ENCODE peak calls at places on chromosomes 12 and 14, in six cellular contexts. P, U, E, F, H and W are unnamed samples.

GRCh38 chr12:107734139-107734538 is 26.8 kb downstream of the PRDM4 start:
- DNase-seq in F (no peak), E (no peak), H (no peak), U (no peak), P (no peak), W (no peak)

GRCh38 chr12:45183263-45183662 is 32.6 kb upstream of the ANO6 start:
- DNase-seq in F (peak), P (no peak), H (no peak), E (no peak), U (no peak), W (no peak)

GRCh38 chr14:68709007-68709406 is 83.9 kb downstream of the ZFP36L1 start:
- DNase-seq in U (no peak), H (no peak), P (no peak), F (no peak), E (no peak), W (no peak)

GRCh38 chr14:52906141-52906601 is 44.7 kb downstream of the FERMT2 start:
- DNase-seq in F (peak), P (peak), E (peak), U (no peak), H (no peak), W (no peak)

GRCh38 chr12:80273144-80273543 is 170.9 kb upstream of the PTPRQ start:
- DNase-seq in H (no peak), F (no peak), E (no peak), U (no peak), P (no peak), W (no peak)

GRCh38 chr14:105601360-105602242 is 75.2 kb downstream of the TMEM121 start:
- DNase-seq in P (no peak), H (no peak), U (no peak), F (no peak), E (no peak), W (peak)

GRCh38 chr14:20460458-20461229 is 590 bp downstream of the PIP4P1 start:
- DNase-seq in U (peak), F (no peak), H (peak), E (no peak), P (no peak), W (no peak)

GRCh38 chr12:119444462-119445044 is 110.0 kb downstream of the CCDC60 start:
- DNase-seq in F (peak), P (no peak), U (peak), E (no peak), H (peak), W (no peak)

GRCh38 chr14:64715146-64715627 is 11.0 kb downstream of the PLEKHG3 start:
- DNase-seq in U (no peak), E (no peak), P (no peak), H (no peak), F (no peak), W (peak)

GRCh38 chr14:75453817-75454434 is 26.1 kb downstream of the JDP2 start:
- DNase-seq in P (no peak), U (no peak), E (no peak), H (no peak), F (no peak), W (no peak)

GRCh38 chr14:73870525-73871235 is 16.0 kb upstream of the ZNF410 start:
- DNase-seq in H (no peak), F (no peak), P (no peak), E (no peak), U (no peak), W (no peak)

GRCh38 chr14:64704145-64704742 is at the start of gene PLEKHG3:
- DNase-seq in U (peak), P (no peak), F (peak), H (no peak), E (no peak), W (peak)

GRCh38 chr14:71621966-71622365 is 310.3 kb upstream of the RGS6 start:
- DNase-seq in F (no peak), U (no peak), H (no peak), E (no peak), P (no peak), W (no peak)

GRCh38 chr14:52821805-52822250 is 30.4 kb upstream of the GNPNAT1 start:
- DNase-seq in F (no peak), U (no peak), H (no peak), P (no peak), E (no peak), W (no peak)

GRCh38 chr14:72634910-72635647 is 258.8 kb downstream of the DPF3 start:
- DNase-seq in P (no peak), E (no peak), H (no peak), F (no peak), U (no peak), W (no peak)

GRCh38 chr14:68793734-68794129 is 865 bp upstream of the ZFP36L1 start:
- DNase-seq in H (peak), F (no peak), P (no peak), E (no peak), U (no peak), W (no peak)

GRCh38 chr12:46492471-46493351 is 120.1 kb upstream of the SLC38A2 start:
- DNase-seq in U (no peak), H (no peak), P (no peak), E (no peak), F (peak), W (no peak)

GRCh38 chr12:69284131-69284530 is 44.8 kb downstream of the CPSF6 start:
- DNase-seq in H (no peak), P (no peak), E (peak), F (peak), U (peak), W (peak)

GRCh38 chr14:91177073-91177796 is 63.4 kb downstream of the DGLUCY start:
- DNase-seq in F (peak), E (peak), P (peak), U (peak), H (peak), W (no peak)

GRCh38 chr12:80086025-80086424 is 13.3 kb upstream of the OTOGL start:
- DNase-seq in F (peak), U (no peak), E (no peak), P (no peak), H (no peak), W (no peak)

GRCh38 chr12:99498756-99499155 is 148.8 kb upstream of the GARIN6 start:
- DNase-seq in F (peak), E (no peak), P (peak), U (no peak), H (no peak), W (no peak)

GRCh38 chr12:95004610-95005009 is 1.1 kb upstream of the NDUFA12 start:
- DNase-seq in H (no peak), F (no peak), P (no peak), E (no peak), U (no peak), W (no peak)

GRCh38 chr12:112353389-112353788 is 28.8 kb downstream of the HECTD4 start:
- DNase-seq in U (no peak), E (no peak), P (no peak), H (no peak), F (peak), W (no peak)

GRCh38 chr14:95307402-95308041 is 12.2 kb downstream of the CLMN start:
- DNase-seq in E (no peak), U (peak), F (no peak), P (no peak), H (no peak), W (no peak)

GRCh38 chr14:62146014-62146413 is 383.8 kb downstream of the SNAPC1 start:
- DNase-seq in U (no peak), F (no peak), H (no peak), P (no peak), E (no peak), W (no peak)
- TF ChIP-seq CTCF in U (no peak), F (no peak), H (no peak), P (no peak), E (no peak), W (no peak)

GRCh38 chr12:2548095-2548494 is 246.7 kb upstream of the FKBP4 start:
- DNase-seq in H (no peak), P (no peak), F (no peak), E (no peak), U (no peak), W (no peak)
- TF ChIP-seq CTCF in H (no peak), P (peak), F (no peak), E (no peak), U (no peak), W (no peak)

DNA sequence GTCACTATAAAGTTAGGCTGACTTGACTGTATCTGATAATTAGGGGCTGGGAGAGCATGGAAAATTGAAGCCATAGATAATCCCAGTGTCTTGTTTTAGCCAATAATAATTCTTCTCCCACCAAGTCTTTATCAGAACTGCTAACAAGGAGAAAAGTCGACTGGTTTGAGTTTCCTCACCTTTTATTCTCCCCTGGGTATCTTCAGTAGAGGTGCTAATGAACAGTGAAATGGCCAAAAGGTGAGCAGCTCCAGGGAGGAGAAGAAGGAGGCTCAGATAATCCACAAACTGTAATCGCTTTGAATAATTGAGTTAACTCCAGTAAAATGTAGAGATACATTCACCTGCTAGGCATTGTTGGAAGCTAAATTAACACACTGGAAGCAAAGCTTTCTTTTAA is 72.6 kb downstream of the ETV6 start:
- DNase-seq in F (no peak), H (no peak), P (no peak), E (no peak), U (no peak), W (no peak)
- TF ChIP-seq CTCF in F (no peak), H (no peak), P (no peak), E (no peak), U (no peak), W (no peak)

DNA sequence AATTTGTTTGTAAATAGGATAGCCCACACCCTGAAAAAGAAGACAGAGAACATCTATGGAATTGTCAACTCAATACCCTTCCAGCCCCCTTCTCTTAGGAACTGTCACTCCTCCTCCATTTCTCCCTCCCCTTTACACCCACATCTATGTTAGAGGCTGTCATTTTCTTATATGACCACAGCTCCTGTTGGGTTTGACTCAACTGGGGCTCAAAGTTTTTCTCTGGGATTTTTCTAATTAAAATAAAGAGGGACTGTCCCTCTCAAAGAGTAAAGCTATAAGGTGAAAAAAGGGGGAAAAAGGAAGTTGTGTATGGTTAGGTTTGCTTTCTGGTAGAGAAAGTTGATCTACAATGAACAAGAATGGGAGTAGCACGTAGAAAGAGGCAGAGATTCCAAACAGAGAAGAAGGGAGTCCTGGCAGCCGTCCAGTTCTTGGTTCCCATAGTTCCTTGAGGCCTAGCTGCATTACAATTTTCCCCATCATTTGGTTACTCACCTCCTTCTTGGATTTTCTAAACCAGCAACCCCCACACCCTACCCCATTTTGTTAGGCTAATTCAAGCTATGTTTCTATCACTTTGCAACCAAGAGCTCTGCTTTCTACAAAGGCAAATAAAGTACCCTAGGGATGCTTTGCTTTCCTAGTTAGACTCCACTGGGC is 44.3 kb upstream of the STK38L start:
- DNase-seq in F (no peak), P (no peak), E (no peak), H (no peak), U (no peak), W (no peak)
- TF ChIP-seq CTCF in F (no peak), P (no peak), E (no peak), H (no peak), U (no peak), W (no peak)

GRCh38 chr12:50597200-50598195 is 92.7 kb downstream of the DIP2B start:
- DNase-seq in E (no peak), U (peak), P (no peak), F (peak), H (no peak), W (no peak)
- TF ChIP-seq CTCF in E (no peak), U (no peak), P (no peak), F (no peak), H (no peak), W (no peak)

GRCh38 chr12:54038760-54039414 is 6.0 kb downstream of the HOXC5 start:
- DNase-seq in U (peak), H (no peak), P (no peak), E (no peak), F (peak), W (no peak)

GRCh38 chr12:54035561-54036377 is 2.9 kb downstream of the HOXC5 start:
- DNase-seq in P (no peak), U (no peak), E (no peak), H (no peak), F (no peak), W (no peak)

GRCh38 chr12:54036620-54037359 is 3.9 kb downstream of the HOXC5 start:
- DNase-seq in E (no peak), P (no peak), U (no peak), H (no peak), F (peak), W (peak)

GRCh38 chr12:54038260-54038759 is 5.5 kb downstream of the HOXC5 start:
- DNase-seq in P (no peak), H (no peak), F (no peak), E (no peak), U (no peak), W (no peak)

DNA sequence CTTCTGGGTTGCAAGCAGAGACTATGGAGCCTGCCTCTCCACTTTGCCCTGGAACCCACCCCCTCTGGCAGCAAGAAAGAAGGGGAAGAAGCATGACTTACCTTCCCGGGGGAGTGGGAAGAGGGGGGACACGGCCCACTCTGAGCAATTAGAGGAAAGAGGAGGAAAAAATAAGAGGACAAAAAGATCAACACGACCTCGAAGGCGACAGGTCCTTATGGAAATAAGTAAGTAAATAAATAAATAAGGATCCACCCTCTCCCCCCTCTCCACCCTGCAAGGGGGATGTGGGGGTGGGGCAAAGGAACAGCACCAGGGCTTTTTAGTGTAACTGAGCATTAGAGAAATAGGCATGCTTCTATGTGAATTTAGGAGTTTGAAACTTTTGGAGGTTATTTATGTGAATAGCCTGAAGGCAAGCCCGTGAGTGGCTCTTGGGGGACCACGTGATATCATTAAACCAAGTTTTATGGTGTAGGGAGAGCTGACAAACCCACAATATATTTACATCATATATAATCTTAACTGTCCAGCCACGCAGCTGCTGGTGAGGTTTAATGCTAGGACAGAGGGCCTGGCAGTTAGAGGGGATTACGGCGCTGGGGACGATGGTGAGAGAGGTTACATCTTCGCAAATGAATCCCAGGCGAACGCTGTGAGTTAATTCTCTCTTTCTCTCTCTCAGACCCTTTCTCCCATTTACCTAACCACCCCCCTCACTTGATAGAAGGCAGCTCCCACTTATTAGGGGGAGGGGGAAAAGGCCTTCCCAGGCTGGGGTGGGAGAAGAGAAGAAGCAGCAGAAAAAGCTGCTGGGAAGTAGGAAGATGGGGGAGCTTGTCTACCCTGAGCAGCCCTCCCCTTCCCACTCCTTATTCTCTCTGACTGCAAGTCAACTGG is 4.8 kb downstream of the HOXC5 start:
- DNase-seq in E (no peak), F (no peak), P (no peak), H (no peak), U (no peak), W (no peak)
- TF ChIP-seq CTCF in E (no peak), F (no peak), P (no peak), H (no peak), U (no peak), W (no peak)